ENCODE peak calls at places on chromosomes 7 and 10, in four cellular contexts. R is HepG2, Q is GM12878, L is K562. N is an unnamed sample.

GRCh38 chr7:38367301-38367700 is 93.9 kb upstream of the TARP start:
- DNase-seq in R (no peak), Q (peak; percentile 53), L (no peak), N (no peak)

GRCh38 chr10:25177093-25177753 is 2.4 kb downstream of the GPR158 start:
- DNase-seq in R (no peak), Q (no peak), L (no peak), N (no peak)

GRCh38 chr10:72323108-72323932 is 31.4 kb downstream of the DNAJB12 start:
- DNase-seq in R (no peak), Q (no peak), L (no peak), N (no peak)

GRCh38 chr10:30026578-30026977 is 32.8 kb downstream of the JCAD start:
- DNase-seq in R (no peak), Q (no peak), L (no peak), N (no peak)

GRCh38 chr7:105015631-105015965 is 1.6 kb downstream of the KMT2E start:
- DNase-seq in R (no peak), Q (no peak), L (peak; percentile 44), N (no peak)

GRCh38 chr10:107614939-107615665 is 450.6 kb upstream of the SORCS1 start:
- DNase-seq in R (no peak), Q (no peak), L (no peak), N (no peak)

GRCh38 chr7:5661941-5662340 is 119.5 kb downstream of the RNF216 start:
- DNase-seq in R (no peak), Q (no peak), L (no peak), N (no peak)

GRCh38 chr10:103709341-103709920 is 145.9 kb downstream of the SH3PXD2A start:
- DNase-seq in R (no peak), Q (no peak), L (no peak), N (no peak)

GRCh38 chr10:58511765-58512469 is 755 bp upstream of the BICC1 start:
- DNase-seq in R (peak; percentile 59), Q (no peak), L (no peak), N (no peak)

GRCh38 chr10:958856-959255 is 27.4 kb upstream of the LARP4B start:
- DNase-seq in R (no peak), Q (no peak), L (no peak), N (no peak)

GRCh38 chr10:10831085-10831484 is 186.6 kb upstream of the CELF2 start:
- DNase-seq in R (no peak), Q (no peak), L (no peak), N (no peak)

GRCh38 chr10:13270877-13271551 is 28.9 kb downstream of the PHYH start:
- DNase-seq in R (no peak), Q (no peak), L (peak; percentile 29), N (no peak)

GRCh38 chr10:99296605-99297004 is 32.6 kb upstream of the CNNM1 start:
- DNase-seq in R (no peak), Q (no peak), L (no peak), N (no peak)

GRCh38 chr10:104300736-104301292 is 31.8 kb downstream of the GSTO2 start:
- DNase-seq in R (no peak), Q (no peak), L (no peak), N (no peak)

GRCh38 chr7:104005197-104005596 is 15.7 kb upstream of the RELN start:
- DNase-seq in R (no peak), Q (no peak), L (no peak), N (no peak)

GRCh38 chr7:94264756-94265155 is 129.9 kb upstream of the COL1A2 start:
- DNase-seq in R (no peak), Q (no peak), L (no peak), N (no peak)

GRCh38 chr7:116177009-116177408 is 33.3 kb upstream of the TES start:
- DNase-seq in R (no peak), Q (no peak), L (no peak), N (no peak)

GRCh38 chr7:79050592-79050991 is 402.9 kb downstream of the MAGI2 start:
- DNase-seq in R (no peak), Q (no peak), L (no peak), N (no peak)

GRCh38 chr10:11876805-11877395 is 53.7 kb downstream of the PROSER2 start:
- DNase-seq in R (no peak), Q (no peak), L (no peak), N (no peak)

GRCh38 chr10:11877506-11877905 is 54.4 kb downstream of the PROSER2 start:
- DNase-seq in R (no peak), Q (no peak), L (no peak), N (no peak)

GRCh38 chr10:11875183-11875498 is 52.0 kb downstream of the PROSER2 start:
- DNase-seq in R (no peak), Q (no peak), L (peak; percentile 61), N (no peak)

GRCh38 chr10:11875499-11876281 is 52.5 kb downstream of the PROSER2 start:
- DNase-seq in R (peak; percentile 96), Q (no peak), L (peak; percentile 75), N (no peak)

DNA sequence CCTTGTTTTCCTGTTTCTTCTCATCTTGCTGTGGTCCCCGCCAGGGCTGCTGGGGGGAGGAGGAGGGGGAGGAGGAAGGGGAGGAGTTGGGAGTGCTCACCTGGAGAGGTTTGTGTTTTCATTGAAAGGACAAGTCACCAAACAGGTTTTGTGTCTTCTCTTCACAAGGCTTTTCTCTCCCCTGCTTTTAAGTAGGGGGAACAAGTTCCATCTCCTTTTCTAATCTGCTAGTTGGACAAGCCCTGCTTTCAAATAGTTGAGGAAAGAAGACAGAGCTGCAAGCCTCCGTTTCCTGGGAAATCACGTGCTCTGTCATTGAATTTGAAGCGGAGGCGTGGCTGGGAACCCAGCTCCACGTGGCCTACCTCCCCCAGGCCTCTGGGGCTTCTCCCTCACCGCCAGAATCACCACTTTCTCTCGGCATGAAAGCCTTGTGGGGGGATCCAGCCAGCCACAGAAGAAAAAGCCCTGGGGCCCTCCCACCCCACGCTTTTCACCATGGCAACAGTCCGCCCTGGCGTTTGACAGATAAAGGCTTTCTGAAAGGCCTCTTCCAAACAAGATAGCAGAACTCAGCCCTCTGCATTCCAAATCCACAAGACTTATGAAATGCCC is 51.5 kb downstream of the PROSER2 start:
- DNase-seq in R (peak; percentile 80), Q (peak; percentile 8), L (peak; percentile 89), N (peak; percentile 40)
- TF ChIP-seq FOXK2 in R (no peak), Q (no peak), L (no peak), N (no peak)

DNA sequence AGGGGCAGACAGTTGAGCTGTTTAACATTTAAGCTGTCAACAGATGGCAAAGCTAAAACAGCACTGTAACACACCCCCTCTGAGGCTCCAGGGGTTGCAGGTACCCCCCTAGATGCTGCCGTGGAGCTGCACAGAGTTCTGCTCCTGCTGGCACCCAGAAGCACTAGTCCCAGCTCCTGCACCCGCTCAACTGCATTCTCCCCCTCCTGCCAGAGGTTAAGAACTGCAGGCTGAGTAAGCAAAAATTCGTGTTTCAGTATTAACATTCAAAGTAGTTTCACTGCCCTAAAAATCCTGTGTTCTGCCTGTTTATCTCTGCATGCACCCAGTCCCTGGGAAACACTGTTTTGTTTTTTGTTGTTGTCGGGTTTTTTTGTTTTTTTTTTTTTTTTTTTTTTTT is 790.8 kb upstream of the KCND2 start:
- DNase-seq in R (peak; percentile 32), Q (peak; percentile 12), L (no peak), N (peak; percentile 31)
- TF ChIP-seq FOXM1 in R (no peak), Q (no peak), L (no peak), N (no peak)

GRCh38 chr10:34348917-34349509 is 466.1 kb downstream of the PARD3 start:
- DNase-seq in R (no peak), Q (no peak), L (no peak), N (no peak)
- TF ChIP-seq FOXK2 in R (no peak), Q (no peak), L (no peak), N (no peak)

DNA sequence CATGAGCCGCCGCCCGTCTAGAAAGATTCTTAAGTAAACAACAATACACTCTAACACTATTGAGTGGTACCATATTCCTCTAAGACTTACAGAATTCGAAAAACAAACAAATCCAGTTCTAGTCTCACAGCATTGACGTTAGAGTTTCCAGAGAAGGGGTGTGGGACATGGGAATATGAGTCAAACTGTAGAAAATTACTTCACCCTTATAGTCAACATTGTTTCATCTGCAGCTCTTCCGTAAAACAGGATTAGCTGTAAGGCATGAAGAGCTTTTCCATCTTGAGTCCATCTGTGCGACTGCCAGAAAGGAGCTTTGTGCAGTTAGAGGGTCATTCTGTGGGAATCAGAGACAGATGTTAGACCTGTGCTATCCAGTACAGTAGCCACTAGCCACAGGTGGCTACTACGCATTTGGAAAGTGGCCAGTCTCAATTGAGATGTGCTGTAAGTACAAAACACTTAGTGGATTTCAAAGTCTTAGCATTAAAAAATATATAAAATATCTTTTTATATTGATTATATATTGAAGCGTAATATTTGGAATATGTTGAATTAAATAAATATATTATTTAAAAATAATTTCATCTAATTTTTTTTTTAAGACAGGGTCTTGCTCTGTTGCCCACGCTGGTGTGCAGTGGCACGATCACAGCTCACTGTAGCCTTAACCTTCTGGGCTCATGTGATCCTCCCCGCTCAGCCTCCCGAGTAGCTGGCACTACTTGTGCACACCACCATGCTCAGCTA is 79.8 kb upstream of the MPP7 start:
- DNase-seq in R (no peak), Q (no peak), L (no peak), N (no peak)
- TF ChIP-seq FOXM1 in R (no peak), Q (no peak), L (no peak), N (no peak)

DNA sequence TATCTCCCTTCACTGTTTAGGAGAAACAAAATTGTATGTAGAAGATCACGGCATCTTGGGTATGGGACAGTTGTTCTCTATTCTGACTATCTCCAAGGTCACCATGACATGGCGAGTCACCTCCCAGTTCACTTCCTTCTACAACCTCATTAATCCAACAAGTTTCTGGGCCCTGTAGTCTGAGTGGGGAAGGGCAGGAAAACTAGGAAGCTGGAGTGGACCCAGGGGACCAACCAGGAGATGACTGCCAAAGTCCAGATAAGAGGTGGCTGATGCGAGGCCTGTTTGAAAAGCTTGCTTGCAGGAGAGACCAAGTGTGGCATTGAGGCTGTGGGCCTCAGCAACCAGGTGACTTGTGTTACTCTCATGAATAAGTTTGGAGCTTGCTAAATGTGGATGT is 584.9 kb downstream of the TNS3 start:
- DNase-seq in R (no peak), Q (no peak), L (no peak), N (no peak)
- TF ChIP-seq FOXK2 in R (no peak), Q (no peak), L (no peak), N (no peak)

GRCh38 chr10:77746313-77746712 is 108.7 kb upstream of the KCNMA1 start:
- DNase-seq in R (no peak), Q (no peak), L (no peak), N (no peak)
- TF ChIP-seq FOXM1 in R (no peak), Q (no peak), L (no peak), N (no peak)

GRCh38 chr10:31646519-31646918 is 282.1 kb downstream of the ARHGAP12 start:
- DNase-seq in R (no peak), Q (no peak), L (no peak), N (no peak)

GRCh38 chr10:31645786-31646185 is 282.8 kb downstream of the ARHGAP12 start:
- DNase-seq in R (no peak), Q (no peak), L (no peak), N (no peak)

GRCh38 chr10:31648966-31649365 is 279.7 kb downstream of the ARHGAP12 start:
- DNase-seq in R (no peak), Q (no peak), L (no peak), N (no peak)

GRCh38 chr10:31650010-31650409 is 278.6 kb downstream of the ARHGAP12 start:
- DNase-seq in R (no peak), Q (no peak), L (no peak), N (no peak)

DNA sequence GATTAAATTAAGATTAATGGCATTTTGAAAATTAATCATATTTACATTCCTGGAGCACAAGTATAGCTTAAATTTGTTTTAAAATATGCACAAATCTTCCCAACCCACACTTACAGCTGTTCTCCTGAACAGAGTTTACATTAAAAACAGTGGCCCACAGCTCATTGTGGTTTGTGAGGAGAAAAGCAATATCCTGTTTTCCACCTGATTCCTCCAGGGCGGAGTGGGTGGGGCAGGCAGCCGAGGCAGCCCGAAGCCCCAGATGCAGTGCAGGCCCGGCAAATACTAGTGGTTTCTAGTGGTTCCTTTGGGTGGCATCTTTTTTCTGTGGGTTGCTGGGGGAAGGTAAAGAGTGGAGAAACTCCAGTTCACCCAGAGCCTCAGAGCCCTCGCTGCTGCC is 280.8 kb downstream of the ARHGAP12 start:
- DNase-seq in R (no peak), Q (no peak), L (no peak), N (no peak)
- TF ChIP-seq FOXK2 in R (no peak), Q (no peak), L (no peak), N (no peak)